ENCODE peak calls at places on chromosomes 4 and X, in four cellular contexts. M is Panc1, N is transverse colon, V is breast epithelium. K is an unnamed sample. For H3K4me1, the result is how much of the 10 kb centered on the place peaks cover.

GRCh38 chrX:154091678-154092077 is 5.8 kb downstream of the MECP2 start:
- DNase-seq in V (no peak), M (no peak), N (no peak), K (no peak)

GRCh38 chr4:18314731-18315130 is 293.2 kb upstream of the LCORL start:
- DNase-seq in V (no peak), M (no peak), N (no peak), K (no peak)

GRCh38 chr4:41216294-41217019 is 2.1 kb upstream of the APBB2 start:
- DNase-seq in N (peak), V (peak), M (no peak), K (peak)

GRCh38 chr4:73891326-73891725 is 22.1 kb downstream of the CXCL1 start:
- DNase-seq in N (no peak), M (no peak), V (no peak), K (no peak)

GRCh38 chrX:10636337-10636736 is 16.0 kb upstream of the MID1 start:
- DNase-seq in V (no peak), N (peak), M (no peak), K (no peak)

GRCh38 chr4:11774346-11774745 is 345.7 kb upstream of the HS3ST1 start:
- DNase-seq in V (no peak), M (no peak), N (no peak), K (no peak)

GRCh38 chr4:113328514-113328913 is 279.1 kb downstream of the ANK2 start:
- DNase-seq in M (no peak), V (no peak), N (no peak), K (no peak)

GRCh38 chrX:46376246-46376885 is 168.9 kb downstream of the ZNF674 start:
- DNase-seq in V (peak), N (peak), M (peak), K (no peak)

GRCh38 chrX:133495464-133496391 is 80.4 kb upstream of the GPC4 start:
- DNase-seq in M (no peak), N (peak), V (peak), K (no peak)

GRCh38 chrX:14697453-14697852 is 168.1 kb downstream of the GLRA2 start:
- DNase-seq in M (no peak), V (no peak), N (peak), K (no peak)

GRCh38 chrX:44529315-44529714 is 13.3 kb downstream of the FUNDC1 start:
- DNase-seq in M (no peak), V (no peak), N (no peak), K (no peak)

GRCh38 chrX:2501246-2502102 is 698 bp upstream of the DHRSX start:
- DNase-seq in N (no peak), V (no peak), M (no peak), K (peak)

GRCh38 chr4:152937535-152938236 is 1.6 kb downstream of the FHDC1 start:
- DNase-seq in V (peak), N (peak), M (no peak), K (peak)

GRCh38 chr4:19945979-19946380 is 305.7 kb upstream of the SLIT2 start:
- DNase-seq in M (no peak), N (no peak), V (no peak), K (no peak)

GRCh38 chrX:44415639-44416386 is 72.3 kb upstream of the EFHC2 start:
- DNase-seq in V (no peak), N (peak), M (no peak), K (no peak)

GRCh38 chrX:45422216-45422925 is 221.7 kb upstream of the DIPK2B start:
- DNase-seq in V (no peak), N (no peak), M (no peak), K (no peak)

GRCh38 chr4:77310931-77311330 is 153.9 kb downstream of the CCNG2 start:
- DNase-seq in N (no peak), M (no peak), V (no peak), K (no peak)

GRCh38 chr4:3873446-3874415 is 107.5 kb downstream of the ADRA2C start:
- DNase-seq in M (no peak), N (no peak), V (no peak), K (no peak)

GRCh38 chr4:158671665-158671914 is at the start of gene C4orf46:
- DNase-seq in M (no peak), V (no peak), N (no peak), K (no peak)

GRCh38 chrX:22987452-22987851 is 12.3 kb upstream of the DDX53 start:
- DNase-seq in N (no peak), V (no peak), M (no peak), K (no peak)

GRCh38 chrX:134712272-134712671 is 54.0 kb upstream of the PLAC1 start:
- DNase-seq in N (no peak), M (no peak), V (no peak), K (no peak)

GRCh38 chr4:95728145-95728544 is 111.7 kb upstream of the PDHA2 start:
- DNase-seq in N (no peak), M (no peak), V (peak), K (no peak)

GRCh38 chr4:26896636-26897035 is 36.0 kb downstream of the STIM2 start:
- DNase-seq in M (no peak), V (no peak), N (no peak), K (no peak)

GRCh38 chr4:94390804-94391410 is 48.3 kb upstream of the HPGDS start:
- DNase-seq in V (no peak), M (no peak), N (no peak), K (no peak)

GRCh38 chrX:1261285-1261684 is 7.3 kb upstream of the CSF2RA start:
- DNase-seq in N (no peak), V (no peak), M (no peak), K (peak)

GRCh38 chrX:53442322-53442631 is 8.1 kb upstream of the HSD17B10 start:
- DNase-seq in N (no peak), M (no peak), V (no peak), K (no peak)

GRCh38 chr4:170420255-170420693 is 330.5 kb upstream of the AADAT start:
- DNase-seq in V (no peak), N (no peak), M (no peak), K (no peak)

GRCh38 chrX:70433848-70434351 is 10.7 kb upstream of the DLG3 start:
- DNase-seq in M (peak), N (peak), V (peak), K (peak)

GRCh38 chr4:151202851-151203455 is 74.0 kb upstream of the PRSS48 start:
- DNase-seq in M (no peak), V (no peak), N (no peak), K (no peak)

GRCh38 chr4:64388252-64388651 is 21.0 kb downstream of the TECRL start:
- DNase-seq in M (no peak), V (no peak), N (no peak), K (no peak)
- H3K4me1 ChIP-seq in M (under half), V (under half), N (under half), K (under half)

GRCh38 chr4:21192367-21192766 is 492.1 kb downstream of the PACRGL start:
- DNase-seq in M (no peak), N (no peak), V (no peak), K (no peak)
- TF ChIP-seq CTCF in M (no peak), N (no peak), V (no peak), K (no peak)

DNA sequence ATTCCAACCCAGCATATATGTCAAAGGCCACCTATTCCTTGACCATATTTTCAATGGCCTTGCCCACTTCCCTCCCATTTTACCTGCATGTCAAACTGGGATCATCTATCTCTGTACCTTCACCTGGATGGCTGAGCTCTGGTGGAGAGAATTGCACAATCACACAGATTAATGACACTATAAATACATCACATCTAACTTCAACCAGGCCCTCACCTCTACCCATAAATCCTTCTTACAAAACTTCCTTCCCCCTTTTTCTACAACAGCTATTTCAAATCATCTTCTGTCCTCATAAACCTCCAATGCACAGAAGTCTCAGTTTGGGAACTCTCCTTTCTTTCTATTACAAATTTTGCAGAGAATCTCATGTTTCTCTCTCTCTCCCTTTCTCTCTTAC is 9.1 kb downstream of the PALLD start:
- DNase-seq in V (no peak), N (no peak), M (no peak), K (no peak)
- TF ChIP-seq POLR2AphosphoS5 in V (no peak), N (no peak), M (no peak), K (no peak)

DNA sequence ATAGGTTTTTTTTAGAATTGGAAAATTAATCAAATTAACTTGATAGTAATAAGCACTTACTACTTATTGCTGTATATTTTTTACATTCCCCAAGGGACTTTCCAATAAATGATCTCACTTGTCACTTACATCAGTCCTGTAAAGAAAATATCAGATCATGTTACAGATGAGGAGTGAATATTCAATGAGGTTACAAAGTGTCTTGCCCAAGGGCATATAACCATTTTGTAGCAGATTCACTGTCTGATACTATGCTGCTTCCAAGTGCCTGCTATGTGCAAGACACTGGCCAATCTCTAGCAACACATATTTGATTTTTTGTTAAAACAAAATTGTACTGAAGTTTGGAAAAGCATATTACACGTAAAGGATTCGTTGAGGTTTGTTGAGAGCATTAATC is 1287.7 kb downstream of the FAM133A start:
- DNase-seq in M (no peak), N (no peak), V (no peak), K (no peak)
- H3K4me1 ChIP-seq in M (under half), N (under half), V (under half), K (under half)

DNA sequence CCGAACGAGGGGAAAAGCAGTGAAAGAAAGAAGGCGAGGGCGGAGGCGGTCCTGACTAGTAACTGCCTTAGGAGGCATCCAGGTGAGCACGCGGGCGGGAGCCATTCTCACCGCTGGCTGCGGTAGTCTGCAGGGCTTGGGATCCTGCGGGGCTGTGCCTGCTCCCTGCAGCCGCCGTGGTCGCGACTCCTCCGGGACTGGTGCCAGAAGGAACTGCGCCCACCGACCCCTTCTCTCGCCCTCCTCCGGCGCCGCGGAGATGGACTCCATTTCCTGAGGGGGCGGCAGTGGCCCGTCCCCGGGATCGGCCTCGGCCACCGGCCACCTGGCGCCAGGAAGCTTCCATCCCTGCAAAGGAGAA is 545 bp downstream of the NFXL1 start:
- DNase-seq in V (peak), M (no peak), N (peak), K (peak)
- TF ChIP-seq CTCF in V (no peak), M (no peak), N (no peak), K (no peak)

DNA sequence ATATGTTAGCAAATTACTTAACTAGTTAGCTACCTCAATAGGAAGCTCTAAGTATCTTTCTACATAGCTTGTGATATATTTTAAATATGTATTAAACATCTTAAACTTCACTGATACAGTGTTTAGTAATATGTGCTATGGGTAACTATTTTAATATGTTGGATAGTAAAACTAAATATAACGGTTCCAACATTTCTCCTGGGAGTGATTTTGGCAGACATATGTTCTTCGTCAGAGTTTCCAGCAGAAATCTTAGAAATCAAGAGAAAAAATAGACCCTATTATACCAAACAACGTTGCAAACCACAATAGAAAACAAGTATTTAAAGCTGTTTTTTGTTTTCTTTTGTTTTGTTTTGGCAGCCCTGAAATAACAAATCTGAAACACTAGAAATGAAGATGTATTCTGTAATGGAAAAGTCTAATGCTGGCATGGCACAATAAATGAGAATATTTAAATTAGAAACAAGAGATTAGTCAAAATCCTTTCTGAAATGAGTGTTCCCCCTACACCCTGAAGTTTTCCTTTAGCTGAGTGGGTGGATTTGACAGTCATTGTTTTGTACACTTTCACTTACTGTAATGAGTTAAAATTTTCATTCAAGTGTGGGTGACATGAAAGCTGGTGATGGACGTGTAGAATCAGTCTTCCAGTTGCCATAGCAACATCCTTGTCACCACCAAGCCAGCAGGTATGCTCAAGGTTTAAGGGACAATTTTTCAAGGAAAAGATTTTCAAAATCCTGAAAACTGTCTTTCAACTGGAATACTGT is 233.6 kb downstream of the SCFD2 start:
- DNase-seq in M (no peak), V (no peak), N (no peak), K (no peak)
- TF ChIP-seq POLR2AphosphoS5 in M (no peak), V (no peak), N (no peak), K (no peak)

DNA sequence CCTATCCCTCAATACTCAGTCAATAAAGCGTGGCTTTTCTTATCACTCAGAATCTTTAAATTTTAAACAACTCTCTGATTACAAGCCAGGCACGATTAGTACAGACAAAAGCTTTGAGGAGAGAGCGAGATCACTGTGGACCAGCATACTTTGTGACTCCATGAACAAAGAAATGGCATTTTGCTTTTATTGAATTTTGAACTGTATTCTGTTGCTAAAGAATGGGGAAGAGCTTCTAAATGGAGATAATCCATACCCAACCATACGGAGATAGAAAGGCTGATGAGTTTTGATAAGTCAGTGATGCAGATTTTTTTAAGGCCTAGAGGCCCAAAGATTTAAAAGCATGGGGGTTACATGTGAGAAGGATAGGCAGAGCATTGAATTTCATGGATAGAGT is 259.1 kb downstream of the DACH2 start:
- DNase-seq in N (no peak), M (no peak), V (no peak), K (no peak)
- H3K4me1 ChIP-seq in N (under half), M (under half), V (under half), K (under half)

DNA sequence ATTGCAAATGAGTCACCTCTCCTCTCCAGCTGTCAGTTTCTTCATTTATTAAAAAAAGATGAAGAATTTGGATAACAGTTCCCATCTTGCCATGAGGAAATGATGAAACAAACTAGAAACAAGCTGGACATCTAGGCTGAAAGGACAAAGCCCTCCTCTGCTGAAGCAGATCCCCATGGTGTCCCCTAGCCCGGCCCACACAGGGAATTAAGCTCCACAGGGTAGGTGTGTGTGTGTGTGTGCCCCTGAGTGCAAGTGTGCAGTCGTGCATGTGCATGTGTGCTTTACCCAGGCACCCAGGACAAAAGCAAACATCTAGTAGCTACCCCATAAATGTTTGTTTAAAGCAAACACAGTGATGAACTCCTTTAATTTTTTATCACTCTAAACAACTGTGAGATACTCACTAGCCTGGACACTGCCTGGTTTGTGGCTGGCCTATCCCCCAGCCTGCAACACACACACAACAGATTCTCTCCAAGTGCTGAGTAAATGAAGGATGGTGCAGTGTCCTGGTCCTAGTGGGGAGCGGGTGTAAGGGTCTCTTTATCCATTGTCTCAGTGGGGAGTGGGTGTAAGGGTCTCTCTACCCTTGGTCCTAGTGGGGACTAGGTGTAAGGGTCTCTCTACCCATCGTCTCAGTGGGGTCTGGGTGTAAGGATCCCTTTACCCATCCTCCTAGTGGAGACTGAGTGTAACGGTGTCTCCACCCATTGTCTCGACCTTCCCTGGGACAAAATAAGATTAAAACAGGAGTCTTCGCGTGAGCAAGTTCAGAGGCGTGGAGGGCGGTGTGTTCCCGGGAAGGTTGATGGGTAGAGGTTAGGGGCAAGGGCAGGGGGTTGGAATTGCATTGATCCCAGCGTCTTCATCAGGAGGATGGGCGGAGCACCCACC is 688 bp upstream of the EVC start:
- DNase-seq in M (no peak), V (no peak), N (no peak), K (no peak)
- TF ChIP-seq CTCF in M (peak), V (peak), N (peak), K (no peak)